ENCODE peak calls at places on chromosomes 4 and X, in seven cellular contexts. Z, K, D, G, X, F and M are unnamed samples.

GRCh38 chr4:56506110-56506705 is 617 bp downstream of the ARL9 start:
- DNase-seq in F (peak), X (no peak), D (no peak), G (no peak), K (no peak), Z (no peak), M (no peak)

GRCh38 chr4:48268956-48269860 is at the start of gene TEC:
- DNase-seq in K (peak), F (peak), D (peak), Z (peak), X (no peak), G (peak), M (peak)

GRCh38 chrX:115233497-115234219 is at the start of gene LRCH2:
- DNase-seq in D (no peak), X (no peak), F (no peak), K (peak), Z (no peak), G (no peak), M (no peak)

GRCh38 chrX:16445166-16445752 is 204.7 kb upstream of the S100G start:
- DNase-seq in D (peak), Z (peak), F (peak), K (no peak), X (no peak), G (no peak), M (peak)

GRCh38 chr4:42399393-42399792 is 2.1 kb downstream of the SHISA3 start:
- DNase-seq in D (no peak), Z (peak), G (no peak), X (no peak), K (no peak), F (no peak), M (no peak)

GRCh38 chr4:89056953-89057398 is at the start of gene FAM13A:
- DNase-seq in G (peak), D (no peak), K (peak), Z (peak), X (peak), F (peak), M (no peak)

GRCh38 chr4:5999830-6000365 is 18.3 kb downstream of the C4orf50 start:
- DNase-seq in Z (no peak), K (no peak), G (no peak), D (no peak), F (no peak), X (no peak), M (no peak)

GRCh38 chrX:16319929-16320328 is 152.6 kb downstream of the MAGEB17 start:
- DNase-seq in D (no peak), X (no peak), F (peak), Z (no peak), G (no peak), K (no peak), M (no peak)

GRCh38 chr4:26034849-26035248 is 120.8 kb downstream of the SMIM20 start:
- DNase-seq in Z (peak), G (no peak), F (no peak), D (peak), K (no peak), X (no peak), M (no peak)

GRCh38 chr4:139978692-139979091 is 175.3 kb downstream of the MAML3 start:
- DNase-seq in X (no peak), Z (peak), D (no peak), G (no peak), F (no peak), K (peak), M (no peak)

GRCh38 chr4:29722253-29722652 is 997.9 kb upstream of the PCDH7 start:
- DNase-seq in G (no peak), X (no peak), K (no peak), Z (no peak), D (no peak), F (no peak), M (no peak)

GRCh38 chr4:143762511-143762910 is 62.0 kb upstream of the FREM3 start:
- DNase-seq in Z (no peak), K (no peak), X (no peak), G (no peak), D (no peak), F (no peak), M (no peak)

GRCh38 chr4:749771-750666 is 44.4 kb downstream of the PCGF3 start:
- DNase-seq in Z (no peak), D (no peak), X (no peak), F (peak), G (peak), K (no peak), M (no peak)

GRCh38 chrX:638482-639131 is 8.0 kb downstream of the SHOX start:
- DNase-seq in X (no peak), F (no peak), K (no peak), D (no peak), Z (no peak), G (no peak), M (no peak)

GRCh38 chrX:39969099-39969825 is 128.5 kb downstream of the BCOR start:
- DNase-seq in Z (peak), X (no peak), G (no peak), D (peak), F (peak), K (no peak), M (no peak)

GRCh38 chr4:1400861-1401408 is 5.3 kb downstream of the NKX1-1 start:
- DNase-seq in K (no peak), Z (no peak), F (no peak), G (no peak), X (no peak), D (no peak), M (no peak)

GRCh38 chrX:65744965-65745364 is 77.5 kb downstream of the MSN start:
- DNase-seq in D (no peak), K (no peak), X (no peak), G (peak), F (peak), Z (no peak), M (no peak)

GRCh38 chr4:7341486-7342222 is 93.1 kb downstream of the PSAPL1 start:
- DNase-seq in Z (no peak), G (no peak), F (no peak), K (no peak), X (no peak), D (no peak), M (no peak)

GRCh38 chrX:73478961-73479360 is 32.1 kb downstream of the CDX4 start:
- DNase-seq in Z (no peak), X (no peak), D (no peak), K (no peak), F (no peak), G (no peak), M (no peak)

GRCh38 chr4:185682236-185682635 is 129.8 kb downstream of the SORBS2 start:
- DNase-seq in F (peak), G (peak), Z (no peak), D (no peak), X (peak), K (no peak), M (no peak)

GRCh38 chr4:122917731-122918130 is 4.7 kb downstream of the NUDT6 start:
- DNase-seq in D (no peak), K (no peak), G (no peak), X (no peak), Z (no peak), F (peak), M (no peak)

GRCh38 chr4:146342600-146343192 is 128.4 kb downstream of the REELD1 start:
- DNase-seq in F (peak), Z (peak), D (peak), K (no peak), X (no peak), G (no peak), M (no peak)

GRCh38 chr4:110970642-110971041 is 347.8 kb upstream of the PITX2 start:
- DNase-seq in D (peak), X (no peak), K (no peak), G (peak), F (peak), Z (peak), M (no peak)

GRCh38 chr4:106695846-106696245 is 327.3 kb upstream of the GIMD1 start:
- DNase-seq in G (no peak), Z (no peak), X (no peak), D (no peak), F (no peak), K (no peak), M (no peak)